ENCODE peak calls at places on chromosomes 16 and 17, in five cellular contexts. S, Z, I, M and U are unnamed samples.

GRCh38 chr17:66727634-66728570 is 107.0 kb upstream of the CACNG5 start:
- DNase-seq in S (peak), Z (no peak), I (peak), M (peak), U (peak)

GRCh38 chr16:5323284-5323683 is 225.7 kb upstream of the EEF2KMT start:
- DNase-seq in S (no peak), Z (no peak), I (no peak), M (no peak), U (no peak)

GRCh38 chr17:1873418-1873817 is 43.6 kb downstream of the RPA1 start:
- DNase-seq in S (no peak), Z (no peak), I (no peak), M (no peak), U (no peak)

GRCh38 chr16:12091569-12092346 is 115.2 kb downstream of the SNX29 start:
- DNase-seq in S (no peak), Z (no peak), I (no peak), M (no peak), U (no peak)

GRCh38 chr16:65119905-65120341 is 1.9 kb downstream of the CDH11 start:
- DNase-seq in S (peak), Z (peak), I (peak), M (no peak), U (peak)

GRCh38 chr17:43769426-43769825 is 9.4 kb downstream of the DUSP3 start:
- DNase-seq in S (no peak), Z (no peak), I (no peak), M (no peak), U (no peak)

GRCh38 chr16:66608241-66609138 is 4.0 kb downstream of the CMTM3 start:
- DNase-seq in S (peak), Z (peak), I (peak), M (peak), U (peak)

GRCh38 chr17:10421946-10422542 is at the start of gene MYH8:
- DNase-seq in S (no peak), Z (no peak), I (no peak), M (no peak), U (no peak)

GRCh38 chr16:28259091-28259780 is 33.1 kb upstream of the SBK1 start:
- DNase-seq in S (no peak), Z (no peak), I (no peak), M (no peak), U (no peak)

GRCh38 chr16:2804728-2805127 is 6.5 kb downstream of the PRSS41 start:
- DNase-seq in S (no peak), Z (no peak), I (no peak), M (no peak), U (no peak)

GRCh38 chr17:65772989-65773388 is 211.5 kb upstream of the AXIN2 start:
- DNase-seq in S (no peak), Z (no peak), I (no peak), M (no peak), U (no peak)

GRCh38 chr17:66865151-66865550 is 30.2 kb downstream of the CACNG5 start:
- DNase-seq in S (no peak), Z (no peak), I (no peak), M (no peak), U (peak)

GRCh38 chr16:83348991-83349390 is 458.8 kb upstream of the HSBP1 start:
- DNase-seq in S (no peak), Z (no peak), I (no peak), M (no peak), U (no peak)

GRCh38 chr17:7823581-7824001 is 10.4 kb upstream of the KDM6B start:
- DNase-seq in S (no peak), Z (no peak), I (no peak), M (no peak), U (no peak)

GRCh38 chr17:78873519-78874340 is 29.3 kb downstream of the CEP295NL start:
- DNase-seq in S (no peak), Z (no peak), I (no peak), M (no peak), U (no peak)

GRCh38 chr17:79294459-79295071 is 219.9 kb downstream of the ENGASE start:
- DNase-seq in S (peak), Z (no peak), I (peak), M (peak), U (peak)

GRCh38 chr17:28727727-28728363 is 743 bp upstream of the NEK8 start:
- DNase-seq in S (peak), Z (no peak), I (peak), M (peak), U (no peak)

GRCh38 chr17:57534863-57535651 is 210.0 kb downstream of the CCDC182 start:
- DNase-seq in S (no peak), Z (no peak), I (peak), M (peak), U (no peak)

GRCh38 chr16:24728891-24729242 is 584 bp upstream of the TNRC6A start:
- DNase-seq in S (no peak), Z (no peak), I (no peak), M (no peak), U (no peak)

GRCh38 chr17:7404737-7405412 is 978 bp upstream of the TMEM256 start:
- DNase-seq in S (no peak), Z (no peak), I (peak), M (no peak), U (no peak)

DNA sequence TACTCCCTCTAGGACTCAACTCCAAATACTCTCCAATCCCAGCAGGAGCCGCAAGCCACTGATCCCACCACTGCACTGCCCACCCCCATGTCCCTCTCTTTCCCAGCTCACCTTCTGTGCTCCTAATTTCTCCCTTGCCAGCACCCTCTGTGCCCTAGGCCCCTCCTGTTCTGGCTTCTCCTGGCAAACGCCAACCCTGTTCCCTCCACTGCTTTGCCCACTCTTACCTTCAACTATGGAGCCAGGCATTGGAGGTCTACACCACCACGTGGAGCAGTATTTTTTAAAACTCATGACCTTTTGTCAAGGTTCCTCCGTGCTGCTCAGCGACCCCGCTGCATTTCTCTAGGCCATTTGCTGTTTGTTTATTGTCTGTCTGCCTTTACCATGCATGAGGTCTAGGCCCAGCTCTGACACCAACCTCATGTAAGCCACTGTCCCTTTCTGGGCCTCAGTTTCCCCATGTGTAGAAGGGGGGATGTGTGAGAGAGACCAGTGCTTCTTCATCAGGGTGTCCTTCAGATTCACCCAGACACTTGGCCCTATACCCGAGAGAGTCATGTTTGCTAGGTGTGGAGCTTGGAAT is 4.6 kb downstream of the CCDC102A start:
- DNase-seq in S (no peak), Z (no peak), I (no peak), M (no peak), U (no peak)
- H3K4me3 ChIP-seq in S (no peak), Z (no peak), I (no peak), M (no peak), U (no peak)

DNA sequence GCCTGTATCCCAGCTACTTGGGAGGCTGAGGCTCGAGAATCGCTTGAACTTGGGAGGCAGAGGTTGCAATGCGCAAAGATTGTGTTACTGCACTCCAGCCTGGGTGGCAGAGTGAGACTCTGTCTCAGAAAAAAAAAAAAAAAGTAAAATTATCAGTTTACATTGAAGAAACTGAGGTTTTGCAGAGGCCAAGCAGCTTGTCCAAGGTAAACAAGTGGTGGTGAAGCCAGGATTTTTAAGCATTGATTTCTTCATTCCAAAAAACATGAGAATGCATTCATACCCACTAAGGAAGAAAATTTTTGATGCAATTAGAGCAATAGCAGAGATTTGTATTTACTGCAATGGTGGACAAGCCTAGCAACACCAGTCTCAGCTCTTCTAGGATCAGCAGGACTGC is 52.7 kb downstream of the CENPV start:
- DNase-seq in S (no peak), Z (no peak), I (no peak), M (no peak), U (no peak)
- TF ChIP-seq CTCF in S (no peak), Z (no peak), I (no peak), M (no peak), U (no peak)

DNA sequence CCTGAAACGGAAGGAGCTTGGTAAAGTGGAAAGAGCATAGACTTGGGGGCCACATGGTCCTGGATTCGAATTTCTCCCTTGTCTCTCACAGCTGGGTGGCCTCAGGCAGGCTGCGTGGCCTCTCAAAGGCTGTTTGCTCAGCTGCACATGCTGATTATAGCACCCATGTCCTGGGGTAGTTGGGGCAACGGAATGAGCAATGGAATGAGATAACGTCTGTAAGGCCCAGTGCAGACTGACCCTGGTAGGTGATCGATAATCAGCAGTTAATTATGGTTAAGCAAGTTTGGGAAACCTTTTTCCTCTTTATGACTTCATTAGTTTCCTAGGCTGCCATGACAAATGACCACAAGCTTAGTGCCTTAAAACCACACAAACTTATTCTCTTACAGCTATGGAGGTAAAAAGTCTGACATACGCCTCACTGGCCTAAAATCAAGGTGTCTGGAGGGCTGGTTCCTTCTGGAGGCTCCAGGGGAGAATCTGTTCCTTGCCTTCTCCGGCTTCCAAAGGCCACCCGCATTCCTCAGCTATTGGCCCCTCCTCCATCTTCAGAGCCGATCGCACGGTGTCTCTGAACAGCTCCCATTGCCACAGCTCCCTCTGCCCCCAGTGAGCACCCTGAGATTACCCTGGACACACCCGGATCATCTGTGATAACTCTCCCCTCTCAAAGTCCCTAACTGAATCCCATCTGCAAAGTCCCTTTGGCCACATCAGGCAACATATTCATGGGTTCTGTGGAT is 294.9 kb upstream of the FOXF1 start:
- DNase-seq in S (no peak), Z (no peak), I (no peak), M (no peak), U (no peak)
- H3K4me3 ChIP-seq in S (no peak), Z (no peak), I (no peak), M (no peak), U (no peak)

DNA sequence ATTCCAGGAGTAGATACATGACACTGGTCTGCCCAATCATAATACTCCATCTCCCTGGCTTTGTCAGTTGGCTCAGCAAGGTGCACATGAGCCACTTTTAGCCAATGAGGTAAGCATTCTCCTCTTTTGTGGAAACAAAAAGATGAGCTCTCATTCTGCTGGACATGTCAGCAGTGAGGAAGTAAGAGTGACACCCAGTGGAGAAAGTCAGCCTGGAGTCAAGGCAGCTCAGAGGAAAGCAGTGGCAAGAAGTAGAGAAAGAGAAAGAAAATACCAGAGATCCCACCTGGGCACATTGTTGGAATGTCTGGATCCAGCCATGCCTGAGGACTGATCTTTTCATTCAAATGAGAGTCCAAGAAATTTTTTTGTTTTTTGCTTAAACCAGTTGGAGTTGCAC is 496.9 kb upstream of the C16orf82 start:
- DNase-seq in S (no peak), Z (no peak), I (no peak), M (no peak), U (no peak)
- TF ChIP-seq CTCF in S (no peak), Z (no peak), I (no peak), M (no peak), U (no peak)

DNA sequence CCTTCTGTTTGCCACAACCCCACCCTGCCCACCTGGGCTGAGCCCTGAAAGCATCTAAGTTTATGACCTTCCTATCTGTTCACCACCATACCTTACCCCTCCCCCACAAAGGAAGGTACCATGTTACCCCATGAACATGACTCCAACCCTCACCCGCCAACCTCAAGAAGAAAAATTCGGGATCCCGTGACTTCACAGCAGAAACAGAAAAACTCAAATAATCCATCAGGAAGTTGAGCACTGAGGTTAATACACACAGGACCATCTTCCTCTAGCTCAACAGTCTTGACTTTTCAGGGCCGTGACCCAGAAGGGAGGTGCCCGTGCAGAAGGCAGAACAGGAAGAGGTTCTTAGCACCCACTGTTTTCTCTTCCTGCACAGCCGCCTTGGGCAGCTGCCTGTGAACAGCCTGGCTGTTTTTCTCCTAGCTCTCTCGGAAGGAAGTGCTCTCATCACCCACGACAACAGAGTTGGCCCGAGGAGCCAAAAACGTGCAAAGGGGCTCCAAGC is 101.3 kb downstream of the XYLT1 start:
- DNase-seq in S (peak), Z (no peak), I (no peak), M (peak), U (no peak)
- H3K4me3 ChIP-seq in S (no peak), Z (no peak), I (no peak), M (no peak), U (no peak)

GRCh38 chr17:34245496-34245895 is 9.6 kb upstream of the CCL2 start:
- DNase-seq in S (no peak), Z (no peak), I (no peak), M (no peak), U (no peak)
- TF ChIP-seq CTCF in S (no peak), Z (no peak), I (no peak), M (no peak), U (no peak)